ENCODE peak calls at places on chromosomes 2 and 18, in seven cellular contexts. D is HepG2; S is HT1080; J is NCI-H510A; G is iris pigment epithelial cell; R is naive thymus-derived CD8-positive, alpha-beta T cell; P is progenitor cell of endocrine pancreas. C is an unnamed sample.

GRCh38 chr2:108612153-108612513 is 77.9 kb downstream of the LIMS1 start:
- DNase-seq in D (no peak), S (no peak), J (no peak), G (no peak), R (peak), P (no peak), C (no peak)

GRCh38 chr18:37565138-37565984 is at the start of gene CELF4:
- DNase-seq in D (no peak), S (no peak), J (peak), G (peak), R (no peak), P (no peak), C (no peak)

GRCh38 chr2:2650608-2651375 is 319.7 kb upstream of the MYT1L start:
- DNase-seq in D (no peak), S (no peak), J (no peak), G (no peak), R (no peak), P (no peak), C (no peak)

GRCh38 chr18:5417342-5417741 is 121.8 kb upstream of the ZBTB14 start:
- DNase-seq in D (no peak), S (no peak), J (no peak), G (no peak), R (no peak), P (no peak), C (no peak)

GRCh38 chr18:36934884-36935283 is 106.0 kb downstream of the KIAA1328 start:
- DNase-seq in D (no peak), S (peak), J (no peak), G (peak), R (no peak), P (no peak), C (no peak)

GRCh38 chr2:85584354-85584856 is at the start of gene VAMP5:
- DNase-seq in D (peak), S (no peak), J (no peak), G (no peak), R (no peak), P (no peak), C (no peak)

GRCh38 chr2:7812231-7812995 is 869.4 kb upstream of the ID2 start:
- DNase-seq in D (no peak), S (peak), J (no peak), G (peak), R (no peak), P (no peak), C (peak)

GRCh38 chr2:197452754-197453122 is 614 bp upstream of the COQ10B start:
- DNase-seq in D (no peak), S (no peak), J (no peak), G (no peak), R (no peak), P (no peak), C (no peak)

GRCh38 chr2:70942396-70942795 is 6.7 kb downstream of the ATP6V1B1 start:
- DNase-seq in D (no peak), S (no peak), J (no peak), G (no peak), R (no peak), P (no peak), C (no peak)

GRCh38 chr2:208148803-208149202 is 2.8 kb upstream of the CRYGB start:
- DNase-seq in D (no peak), S (no peak), J (no peak), G (no peak), R (no peak), P (no peak), C (no peak)

GRCh38 chr2:173326806-173327205 is 27.9 kb upstream of the CDCA7 start:
- DNase-seq in D (no peak), S (no peak), J (no peak), G (no peak), R (no peak), P (no peak), C (no peak)

GRCh38 chr18:6058941-6059340 is 163.6 kb upstream of the TMEM200C start:
- DNase-seq in D (peak), S (peak), J (peak), G (peak), R (no peak), P (no peak), C (no peak)

GRCh38 chr2:177683473-177684069 is 291.0 kb downstream of the AGPS start:
- DNase-seq in D (no peak), S (no peak), J (no peak), G (no peak), R (no peak), P (no peak), C (no peak)

GRCh38 chr2:30236591-30237245 is 5.4 kb downstream of the LBH start:
- DNase-seq in D (no peak), S (no peak), J (no peak), G (no peak), R (no peak), P (no peak), C (no peak)

GRCh38 chr2:23603156-23603555 is 218.2 kb downstream of the KLHL29 start:
- DNase-seq in D (no peak), S (no peak), J (no peak), G (no peak), R (no peak), P (no peak), C (no peak)

GRCh38 chr2:35989040-35989439 is 366.5 kb upstream of the CRIM1 start:
- DNase-seq in D (no peak), S (no peak), J (no peak), G (peak), R (no peak), P (no peak), C (no peak)

C was measured in RWPE1.